ENCODE peak calls at places on chromosomes 4 and X, in six cellular contexts. S is activated CD4-positive, alpha-beta T cell treated with anti-CD3 and anti-CD28 coated beads, Interleukin-2, amount 10 ng/mL, durations not matched to agents 7 days and 5 days; T is naive thymus-derived CD4-positive, alpha-beta T cell; C is SHP77; H is SW480; Z is stomach. F is an unnamed sample.

GRCh38 chr4:142516686-142517145 is 329.4 kb downstream of the INPP4B start:
- DNase-seq in H (no peak), C (no peak), T (no peak), Z (no peak), S (no peak), F (no peak)

GRCh38 chr4:184836613-184837012 is 10.8 kb upstream of the ACSL1 start:
- DNase-seq in Z (no peak), C (no peak), T (no peak), H (no peak), S (no peak), F (no peak)

GRCh38 chr4:16199132-16199531 is 27.1 kb downstream of the TAPT1 start:
- DNase-seq in T (no peak), C (peak), H (peak), Z (no peak), S (no peak), F (no peak)

GRCh38 chr4:181592221-181592745 is 650.9 kb upstream of the TENM3 start:
- DNase-seq in Z (no peak), S (no peak), T (no peak), C (no peak), H (no peak), F (no peak)

GRCh38 chr4:109067509-109068205 is 234.8 kb downstream of the COL25A1 start:
- DNase-seq in C (no peak), H (no peak), T (no peak), Z (no peak), S (no peak), F (no peak)

GRCh38 chrX:140701480-140701879 is 8.1 kb upstream of the LINC00632 start:
- DNase-seq in C (peak), T (no peak), S (no peak), H (peak), Z (no peak), F (no peak)

GRCh38 chrX:39577976-39578962 is 519.5 kb downstream of the BCOR start:
- DNase-seq in C (peak), Z (peak), S (peak), T (no peak), H (no peak), F (peak)

GRCh38 chrX:119617511-119618164 is 11.4 kb upstream of the NKRF start:
- DNase-seq in Z (peak), S (no peak), T (no peak), H (no peak), C (no peak), F (no peak)

GRCh38 chr4:27049101-27049829 is 188.6 kb downstream of the STIM2 start:
- DNase-seq in C (no peak), T (no peak), Z (no peak), S (no peak), H (no peak), F (no peak)

GRCh38 chr4:58359590-58359989 is 1249.4 kb upstream of the IGFBP7 start:
- DNase-seq in T (no peak), Z (no peak), S (no peak), H (no peak), C (no peak), F (no peak)

GRCh38 chr4:148054275-148054674 is 322.4 kb downstream of the ARHGAP10 start:
- DNase-seq in H (no peak), S (no peak), C (no peak), T (no peak), Z (no peak), F (no peak)

GRCh38 chr4:28822163-28822562 is 1898.0 kb upstream of the PCDH7 start:
- DNase-seq in H (no peak), T (no peak), C (no peak), Z (no peak), S (no peak), F (no peak)

GRCh38 chrX:48966796-48967579 is 4.7 kb downstream of the KCND1 start:
- DNase-seq in T (no peak), S (no peak), Z (no peak), C (no peak), H (no peak), F (no peak)

GRCh38 chr4:1597021-1597931 is 86.8 kb downstream of the FAM53A start:
- DNase-seq in H (no peak), T (no peak), C (no peak), Z (no peak), S (no peak), F (no peak)

F was measured in heart left ventricle.